ENCODE peak calls at places on chromosomes 11 and 22, in five cellular contexts. M, Q, L, H and Z are unnamed samples. For H3K4me1, the result is how much of the 10 kb centered on the place peaks cover.

GRCh38 chr22:38072322-38073149 is 11.4 kb downstream of the SLC16A8 start:
- DNase-seq in M (peak), Q (no peak), L (no peak), H (no peak), Z (no peak)

GRCh38 chr22:48765595-48765994 is 1062.1 kb downstream of the BRD1 start:
- DNase-seq in M (no peak), Q (no peak), L (no peak), H (no peak), Z (no peak)

GRCh38 chr11:116691779-116692178 is 81.0 kb downstream of the BUD13 start:
- DNase-seq in M (peak), Q (peak), L (peak), H (peak), Z (no peak)

GRCh38 chr11:119249671-119250010 is 43.5 kb downstream of the CBL start:
- DNase-seq in M (no peak), Q (no peak), L (no peak), H (no peak), Z (no peak)

GRCh38 chr11:123519055-123519796 is 89.2 kb downstream of the GRAMD1B start:
- DNase-seq in M (no peak), Q (no peak), L (no peak), H (no peak), Z (no peak)

GRCh38 chr11:12628322-12628721 is 45.9 kb upstream of the TEAD1 start:
- DNase-seq in M (no peak), Q (no peak), L (no peak), H (no peak), Z (no peak)

GRCh38 chr11:65135633-65136145 is 1.4 kb upstream of the SYVN1 start:
- DNase-seq in M (no peak), Q (no peak), L (no peak), H (peak), Z (no peak)

GRCh38 chr22:45290410-45290936 is 5.7 kb downstream of the UPK3A start:
- DNase-seq in M (no peak), Q (no peak), L (peak), H (no peak), Z (no peak)

GRCh38 chr11:108733479-108734116 is 68.7 kb downstream of the DDX10 start:
- DNase-seq in M (no peak), Q (no peak), L (no peak), H (no peak), Z (no peak)

GRCh38 chr22:42905217-42905616 is 48.1 kb upstream of the ARFGAP3 start:
- DNase-seq in M (no peak), Q (no peak), L (no peak), H (no peak), Z (no peak)
- H3K4me1 ChIP-seq in M (under half), Q (under half), L (under half), H (under half), Z (half or more)

GRCh38 chr22:46504586-46504985 is 32.8 kb downstream of the CELSR1 start:
- DNase-seq in M (no peak), Q (no peak), L (no peak), H (no peak), Z (no peak)

GRCh38 chr22:46509416-46510089 is 27.9 kb downstream of the CELSR1 start:
- DNase-seq in M (no peak), Q (no peak), L (peak), H (no peak), Z (no peak)

GRCh38 chr22:46511391-46512370 is 25.7 kb downstream of the CELSR1 start:
- DNase-seq in M (no peak), Q (no peak), L (peak), H (no peak), Z (no peak)

GRCh38 chr22:46508391-46508999 is 28.9 kb downstream of the CELSR1 start:
- DNase-seq in M (no peak), Q (no peak), L (peak), H (no peak), Z (no peak)

DNA sequence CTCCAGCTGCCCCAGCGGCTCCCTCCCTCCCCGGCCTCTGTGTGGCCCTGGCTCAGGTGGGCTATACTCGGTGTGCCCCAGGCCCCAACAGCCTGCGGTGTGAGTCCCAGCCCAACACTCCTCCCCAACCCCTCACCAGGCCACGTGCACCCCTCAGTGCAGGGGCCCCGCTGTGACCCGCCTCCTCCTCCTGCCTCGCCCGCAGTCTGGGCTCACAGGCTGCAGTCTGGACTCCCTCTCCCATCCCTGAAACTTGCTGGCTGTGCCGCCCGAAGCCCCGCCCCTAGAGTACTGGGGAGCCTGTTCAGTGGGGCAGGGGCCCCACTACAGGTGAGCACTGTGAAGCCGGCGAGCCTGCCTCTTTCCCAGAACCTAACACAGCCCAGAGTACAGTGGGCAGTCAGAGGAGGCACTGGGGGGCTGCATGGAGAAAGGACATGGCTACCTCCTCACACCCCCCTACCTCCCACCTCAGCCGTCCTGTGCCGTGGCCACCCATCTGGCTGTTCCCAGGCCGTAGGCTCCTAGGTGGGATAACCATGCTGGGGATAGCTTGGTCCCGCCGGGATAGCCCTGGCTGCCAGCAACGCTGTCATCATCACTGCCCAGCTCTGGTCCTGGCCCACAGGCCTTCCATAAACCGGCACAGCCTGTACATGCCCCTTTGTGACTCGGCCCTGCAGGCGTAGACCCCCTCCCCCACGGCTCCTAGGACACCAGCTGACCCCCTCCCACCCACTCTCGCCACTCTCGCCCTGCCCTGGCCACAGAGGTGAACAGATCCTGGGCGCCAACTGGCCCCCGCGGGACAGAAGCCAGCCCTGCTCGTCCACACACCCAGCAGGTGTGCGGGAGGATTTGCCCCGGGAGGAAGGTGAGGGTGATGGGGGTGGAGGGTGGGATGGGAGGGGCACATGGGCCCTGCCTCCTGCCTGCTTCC is 29.7 kb downstream of the CELSR1 start:
- DNase-seq in M (no peak), Q (no peak), L (peak), H (no peak), Z (no peak)
- H3K4me1 ChIP-seq in M (under half), Q (under half), L (under half), H (under half), Z (under half)

DNA sequence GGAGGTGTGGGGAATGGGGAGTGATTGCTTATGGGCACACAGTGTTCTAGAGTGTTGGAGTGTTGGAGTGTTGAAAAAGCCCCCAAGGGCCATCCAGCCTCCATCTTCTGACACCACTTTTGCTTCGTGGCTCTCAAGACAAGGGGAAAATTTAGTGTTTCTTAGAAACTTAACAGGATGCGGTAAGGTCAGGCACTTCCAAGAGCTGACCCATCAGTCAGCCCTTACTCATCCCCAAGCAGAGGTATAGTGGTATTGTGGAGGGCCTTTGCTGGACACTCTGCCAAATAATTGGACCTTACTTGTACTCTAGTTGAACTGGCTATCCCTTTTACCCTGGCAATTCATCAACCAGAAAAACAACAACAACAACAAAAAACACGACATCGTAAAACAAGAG is 14.8 kb upstream of the ALDH3B2 start:
- DNase-seq in M (no peak), Q (no peak), L (no peak), H (no peak), Z (no peak)
- H3K4me1 ChIP-seq in M (under half), Q (under half), L (under half), H (under half), Z (under half)

GRCh38 chr11:23278121-23278520 is 417.8 kb upstream of the CCDC179 start:
- DNase-seq in M (no peak), Q (no peak), L (no peak), H (no peak), Z (no peak)
- H3K4me1 ChIP-seq in M (under half), Q (under half), L (under half), H (under half), Z (under half)

DNA sequence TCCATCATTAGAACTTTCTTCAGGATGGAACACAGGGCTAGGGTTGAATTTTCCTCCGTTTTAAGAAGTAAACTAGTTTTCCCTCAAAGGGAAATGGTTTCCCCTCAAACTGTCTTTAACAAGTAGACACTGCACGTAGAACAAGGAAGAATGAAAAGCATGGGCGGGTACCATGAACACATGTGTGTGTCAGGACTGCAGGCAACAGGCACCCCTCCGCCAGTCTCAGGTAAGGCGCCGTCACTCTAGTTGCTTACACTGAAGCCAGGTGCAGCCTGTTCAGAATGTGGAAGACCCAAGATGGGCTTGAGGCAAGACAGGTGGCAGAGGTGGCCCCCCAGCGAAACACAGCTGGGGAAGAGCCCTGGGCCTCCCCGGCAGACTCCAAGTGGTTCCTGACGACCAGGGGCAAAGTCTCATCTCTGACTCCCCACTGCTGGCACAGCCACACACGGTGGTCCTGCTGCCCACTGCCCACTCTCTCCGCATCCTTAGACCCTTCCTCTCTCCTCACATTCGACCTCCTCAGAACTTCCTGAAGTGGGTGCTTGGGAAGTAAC is 25.4 kb upstream of the MOB2 start:
- DNase-seq in M (no peak), Q (no peak), L (no peak), H (no peak), Z (no peak)
- H3K4me1 ChIP-seq in M (under half), Q (under half), L (under half), H (under half), Z (half or more)

DNA sequence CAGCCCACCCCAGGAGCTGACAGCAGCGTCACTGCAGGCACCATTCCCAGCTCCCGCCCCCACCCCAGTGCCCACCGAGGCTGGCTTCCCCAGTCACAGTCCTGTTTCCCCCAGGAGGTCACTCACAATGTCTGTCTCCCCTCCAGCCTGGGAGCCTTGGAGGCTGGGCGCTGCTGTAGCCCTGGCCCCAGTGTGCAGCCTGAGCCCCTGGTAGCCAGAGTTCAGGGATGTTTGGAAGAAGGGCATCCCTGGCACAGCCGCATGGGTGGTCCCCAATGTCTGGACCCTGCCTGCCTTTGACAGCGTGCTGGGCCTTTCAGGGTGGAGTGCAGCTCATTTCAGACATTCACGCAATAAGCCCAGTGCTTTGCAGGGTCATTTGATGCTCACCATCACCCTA is 4.3 kb downstream of the CAPN5 start:
- DNase-seq in M (peak), Q (no peak), L (no peak), H (peak), Z (no peak)
- H3K4me1 ChIP-seq in M (under half), Q (under half), L (half or more), H (under half), Z (under half)

DNA sequence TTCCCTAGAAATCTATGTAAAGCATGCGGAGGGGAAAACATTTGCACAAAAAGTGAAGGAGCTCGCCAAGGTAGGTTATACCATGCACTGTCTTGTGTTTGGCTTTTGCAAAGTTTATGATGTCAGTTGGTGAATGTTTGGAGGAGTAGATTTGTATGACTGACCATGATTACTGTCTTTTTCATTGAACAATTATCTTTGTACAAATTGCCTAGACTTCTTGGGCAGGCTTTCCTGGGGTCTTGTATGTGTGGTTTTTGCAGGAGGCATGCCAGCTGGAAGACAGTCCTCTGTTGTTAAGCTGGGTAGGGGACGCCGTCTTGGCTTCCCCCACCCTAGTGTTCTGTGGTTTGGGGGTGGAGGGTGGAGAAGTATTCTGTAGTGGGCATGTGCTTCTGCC is 123.6 kb upstream of the HSD17B12 start:
- DNase-seq in M (no peak), Q (no peak), L (no peak), H (no peak), Z (no peak)
- H3K4me1 ChIP-seq in M (under half), Q (under half), L (under half), H (under half), Z (under half)